ENCODE peak calls at places on chromosomes 2 and 18, in ten cellular contexts. A is astrocyte, L is right lobe of liver, B is Caco-2, W is lower lobe of right lung, P is hepatocyte, O is GM06990, J is spleen, Y is colonic mucosa, T is GM23248. M is an unnamed sample.

GRCh38 chr2:42072349-42073118 is 24.7 kb downstream of the PKDCC start:
- DNase-seq in A (no peak), L (no peak), B (no peak), W (no peak), P (peak; percentile 38), O (no peak), J (peak; percentile 67), Y (peak; percentile 90), T (no peak), M (peak; percentile 82)

GRCh38 chr2:183037660-183038340 is 457 bp downstream of the NCKAP1 start:
- DNase-seq in A (peak; percentile 21), L (peak; percentile 63), B (peak; percentile 73), W (peak; percentile 61), P (peak; percentile 75), O (peak; percentile 69), J (no peak), Y (peak; percentile 51), T (peak; percentile 78), M (peak; percentile 73)

GRCh38 chr2:61620244-61621159 is 82.3 kb upstream of the XPO1 start:
- DNase-seq in A (peak; percentile 91), L (no peak), B (no peak), W (no peak), P (peak; percentile 63), O (peak; percentile 7), J (no peak), Y (no peak), T (peak; percentile 91), M (peak; percentile 76)

GRCh38 chr2:232873292-232873908 is 3.3 kb downstream of the SNORC start:
- DNase-seq in A (no peak), L (no peak), B (no peak), W (no peak), P (no peak), O (no peak), J (no peak), Y (peak; percentile 46), T (no peak), M (no peak)

GRCh38 chr2:217756375-217757107 is 246.3 kb downstream of the TNS1 start:
- DNase-seq in A (peak; percentile 32), L (peak; percentile 72), B (peak; percentile 67), W (peak; percentile 76), P (peak; percentile 88), O (peak; percentile 45), J (peak; percentile 88), Y (peak; percentile 59), T (peak; percentile 71), M (peak; percentile 30)

GRCh38 chr2:163601377-163601776 is 134.4 kb downstream of the FIGN start:
- DNase-seq in A (peak; percentile 88), L (no peak), B (no peak), W (no peak), P (no peak), O (no peak), J (no peak), Y (no peak), T (no peak), M (no peak)

GRCh38 chr2:160375802-160376469 is 117.7 kb downstream of the RBMS1 start:
- DNase-seq in A (peak; percentile 69), L (no peak), B (no peak), W (no peak), P (no peak), O (no peak), J (no peak), Y (no peak), T (no peak), M (no peak)

GRCh38 chr18:24538421-24539264 is 78.2 kb downstream of the HRH4 start:
- DNase-seq in A (no peak), L (no peak), B (peak; percentile 12), W (no peak), P (peak; percentile 39), O (no peak), J (no peak), Y (no peak), T (no peak), M (no peak)

GRCh38 chr2:134611316-134611715 is 107.5 kb downstream of the TMEM163 start:
- DNase-seq in A (no peak), L (no peak), B (no peak), W (no peak), P (no peak), O (no peak), J (no peak), Y (no peak), T (no peak), M (no peak)

GRCh38 chr2:18883626-18884456 is 294.5 kb upstream of the NT5C1B start:
- DNase-seq in A (no peak), L (no peak), B (peak; percentile 16), W (no peak), P (no peak), O (no peak), J (no peak), Y (no peak), T (peak; percentile 61), M (peak; percentile 29)

GRCh38 chr2:236641051-236641450 is 71.4 kb downstream of the ACKR3 start:
- DNase-seq in A (no peak), L (no peak), B (no peak), W (no peak), P (no peak), O (no peak), J (peak; percentile 62), Y (no peak), T (no peak), M (no peak)

GRCh38 chr2:236642584-236643291 is 73.1 kb downstream of the ACKR3 start:
- DNase-seq in A (peak; percentile 100), L (no peak), B (no peak), W (peak; percentile 62), P (peak; percentile 91), O (no peak), J (peak; percentile 41), Y (peak; percentile 58), T (peak; percentile 99), M (peak; percentile 97)

GRCh38 chr2:236643480-236643879 is 73.9 kb downstream of the ACKR3 start:
- DNase-seq in A (no peak), L (no peak), B (no peak), W (no peak), P (no peak), O (no peak), J (no peak), Y (no peak), T (no peak), M (peak; percentile 27)

GRCh38 chr2:236644067-236644466 is 74.4 kb downstream of the ACKR3 start:
- DNase-seq in A (no peak), L (no peak), B (no peak), W (no peak), P (no peak), O (no peak), J (no peak), Y (no peak), T (no peak), M (no peak)

GRCh38 chr2:236642125-236642524 is 72.5 kb downstream of the ACKR3 start:
- DNase-seq in A (no peak), L (no peak), B (no peak), W (no peak), P (no peak), O (no peak), J (no peak), Y (no peak), T (peak; percentile 58), M (no peak)
- H3K4me3 ChIP-seq in A (no peak overlapping the region), L (no peak overlapping the region), B (no peak overlapping the region), W (no peak overlapping the region), P (no peak overlapping the region), O (no peak overlapping the region), J (no peak overlapping the region), Y (no peak overlapping the region), T (peak overlapping the region; percentile 16), M (no peak overlapping the region)

DNA sequence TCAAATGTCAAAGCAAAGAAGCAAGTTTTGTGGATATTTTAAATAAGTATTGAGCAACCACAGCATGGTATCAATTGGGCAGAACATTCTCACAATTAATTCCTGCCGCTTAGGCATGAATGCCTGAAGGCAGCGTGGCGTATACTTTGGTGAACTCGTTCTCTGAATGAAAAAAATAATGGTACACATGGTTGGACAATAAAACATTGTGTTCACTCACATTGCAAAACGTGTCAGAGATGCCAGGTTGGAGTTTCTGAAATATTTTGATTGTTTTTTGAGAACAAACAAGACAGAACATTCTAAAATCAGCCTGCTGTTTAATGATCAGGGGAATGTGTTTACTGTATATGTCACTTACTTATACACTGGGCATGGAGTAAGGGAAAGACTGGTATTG is 254.2 kb downstream of the CDH2 start:
- DNase-seq in A (no peak), L (no peak), B (no peak), W (no peak), P (no peak), O (no peak), J (no peak), Y (no peak), T (no peak), M (no peak)
- H3K36me3 ChIP-seq in A (no peaks in the 10 kb centered on the region), L (no peaks in the 10 kb centered on the region), B (no peaks in the 10 kb centered on the region), W (no peaks in the 10 kb centered on the region), P (no peaks in the 10 kb centered on the region), O (no peaks in the 10 kb centered on the region), J (no peaks in the 10 kb centered on the region), Y (no peaks in the 10 kb centered on the region), T (no peaks in the 10 kb centered on the region), M (no peaks in the 10 kb centered on the region)

GRCh38 chr2:157443090-157443489 is 799 bp downstream of the CYTIP start:
- DNase-seq in A (no peak), L (no peak), B (no peak), W (no peak), P (no peak), O (no peak), J (no peak), Y (no peak), T (no peak), M (no peak)
- H3K4me3 ChIP-seq in A (no peak overlapping the region), L (peak overlapping the region; percentile 41), B (no peak overlapping the region), W (peak overlapping the region; percentile 50), P (no peak overlapping the region), O (peak overlapping the region; percentile 90), J (peak overlapping the region; percentile 54), Y (peak overlapping the region; percentile 21), T (no peak overlapping the region), M (no peak overlapping the region)

GRCh38 chr18:75229437-75229836 is 18.8 kb downstream of the TSHZ1 start:
- DNase-seq in A (no peak), L (no peak), B (no peak), W (no peak), P (no peak), O (no peak), J (peak; percentile 71), Y (no peak), T (no peak), M (no peak)
- H3K36me3 ChIP-seq in A (no peaks in the 10 kb centered on the region), L (no peaks in the 10 kb centered on the region), B (no peaks in the 10 kb centered on the region), W (no peaks in the 10 kb centered on the region), P (no peaks in the 10 kb centered on the region), O (no peaks in the 10 kb centered on the region), J (no peaks in the 10 kb centered on the region), Y (no peaks in the 10 kb centered on the region), T (no peaks in the 10 kb centered on the region), M (peaks cover 4% of the 10 kb centered on the region)